ENCODE peak calls at places on chromosomes 16 and 17, in five cellular contexts. One of them, this sample, is unnamed.

GRCh38 chr16:11799509-11800384 is 2.7 kb upstream of the ZC3H7A start:
- DNase-seq in WTC11: no peak
- DNase-seq in endothelial cell of umbilical vein: no peak
- DNase-seq in HCT116: no peak
- DNase-seq in A549: no peak
- DNase-seq in this sample: no peak

GRCh38 chr16:54324716-54325115 is 38.1 kb upstream of the IRX3 start:
- DNase-seq in endothelial cell of umbilical vein: no peak
- DNase-seq in A549: no peak
- DNase-seq in WTC11: no peak
- DNase-seq in HCT116: no peak
- DNase-seq in this sample: no peak

GRCh38 chr17:68169840-68170239 is 78.0 kb upstream of the AMZ2 start:
- DNase-seq in endothelial cell of umbilical vein: no peak
- DNase-seq in HCT116: no peak
- DNase-seq in WTC11: no peak
- DNase-seq in A549: no peak
- DNase-seq in this sample: no peak

GRCh38 chr16:88815901-88816589 is 4.3 kb upstream of the APRT start:
- DNase-seq in WTC11: peak
- DNase-seq in endothelial cell of umbilical vein: peak
- DNase-seq in A549: peak
- DNase-seq in HCT116: no peak
- DNase-seq in this sample: peak

GRCh38 chr16:1010815-1011214 is 29.2 kb downstream of the SOX8 start:
- DNase-seq in A549: no peak
- DNase-seq in endothelial cell of umbilical vein: no peak
- DNase-seq in WTC11: no peak
- DNase-seq in HCT116: no peak
- DNase-seq in this sample: no peak

GRCh38 chr17:65231662-65232335 is 94.6 kb downstream of the RGS9 start:
- DNase-seq in A549: peak
- DNase-seq in HCT116: peak
- DNase-seq in WTC11: peak
- DNase-seq in endothelial cell of umbilical vein: peak
- DNase-seq in this sample: peak

GRCh38 chr16:10601444-10602401 is 21.3 kb upstream of the EMP2 start:
- DNase-seq in A549: peak
- DNase-seq in WTC11: no peak
- DNase-seq in HCT116: no peak
- DNase-seq in endothelial cell of umbilical vein: no peak
- DNase-seq in this sample: peak

GRCh38 chr17:66812571-66812970 is 22.3 kb upstream of the CACNG5 start:
- DNase-seq in HCT116: no peak
- DNase-seq in A549: no peak
- DNase-seq in WTC11: no peak
- DNase-seq in endothelial cell of umbilical vein: no peak
- DNase-seq in this sample: no peak

GRCh38 chr17:36942631-36943125 is 5.4 kb downstream of the LHX1 start:
- DNase-seq in A549: no peak
- DNase-seq in HCT116: no peak
- DNase-seq in endothelial cell of umbilical vein: no peak
- DNase-seq in WTC11: no peak
- DNase-seq in this sample: no peak

GRCh38 chr17:9298135-9298534 is 276.8 kb downstream of the NTN1 start:
- DNase-seq in HCT116: no peak
- DNase-seq in A549: no peak
- DNase-seq in endothelial cell of umbilical vein: no peak
- DNase-seq in WTC11: no peak
- DNase-seq in this sample: no peak

GRCh38 chr16:79805621-79806020 is 205.1 kb upstream of the MAF start:
- DNase-seq in A549: no peak
- DNase-seq in HCT116: no peak
- DNase-seq in endothelial cell of umbilical vein: no peak
- DNase-seq in WTC11: no peak
- DNase-seq in this sample: no peak

GRCh38 chr16:1259760-1260068 is 3.8 kb downstream of the TPSD1 start:
- DNase-seq in A549: no peak
- DNase-seq in HCT116: no peak
- DNase-seq in endothelial cell of umbilical vein: no peak
- DNase-seq in WTC11: no peak
- DNase-seq in this sample: no peak

GRCh38 chr16:73735018-73735417 is 561.6 kb upstream of the PSMD7 start:
- DNase-seq in HCT116: no peak
- DNase-seq in A549: peak
- DNase-seq in WTC11: no peak
- DNase-seq in endothelial cell of umbilical vein: no peak
- DNase-seq in this sample: peak

GRCh38 chr16:73737637-73738036 is 559.0 kb upstream of the PSMD7 start:
- DNase-seq in endothelial cell of umbilical vein: no peak
- DNase-seq in HCT116: no peak
- DNase-seq in WTC11: no peak
- DNase-seq in A549: no peak
- DNase-seq in this sample: no peak

GRCh38 chr16:73743665-73744496 is 552.7 kb upstream of the PSMD7 start:
- DNase-seq in A549: peak
- DNase-seq in HCT116: no peak
- DNase-seq in WTC11: peak
- DNase-seq in endothelial cell of umbilical vein: no peak
- DNase-seq in this sample: no peak

GRCh38 chr16:73735954-73736353 is 560.7 kb upstream of the PSMD7 start:
- DNase-seq in endothelial cell of umbilical vein: no peak
- DNase-seq in WTC11: no peak
- DNase-seq in HCT116: no peak
- DNase-seq in A549: no peak
- DNase-seq in this sample: no peak

GRCh38 chr16:73739049-73739769 is 557.4 kb upstream of the PSMD7 start:
- DNase-seq in HCT116: no peak
- DNase-seq in endothelial cell of umbilical vein: no peak
- DNase-seq in WTC11: no peak
- DNase-seq in A549: no peak
- DNase-seq in this sample: no peak
- TF ChIP-seq MAX in HCT116: no peak
- TF ChIP-seq MAX in endothelial cell of umbilical vein: no peak
- TF ChIP-seq MAX in WTC11: no peak
- TF ChIP-seq MAX in A549: no peak
- TF ChIP-seq MAX in this sample: no peak

GRCh38 chr17:21272250-21272649 is 12.3 kb upstream of the MAP2K3 start:
- DNase-seq in WTC11: no peak
- DNase-seq in A549: no peak
- DNase-seq in endothelial cell of umbilical vein: no peak
- DNase-seq in HCT116: no peak
- DNase-seq in this sample: no peak
- TF ChIP-seq MAX in WTC11: no peak
- TF ChIP-seq MAX in A549: no peak
- TF ChIP-seq MAX in endothelial cell of umbilical vein: no peak
- TF ChIP-seq MAX in HCT116: no peak
- TF ChIP-seq MAX in this sample: no peak

GRCh38 chr17:79989106-79989835 is 46.4 kb downstream of the TBC1D16 start:
- DNase-seq in WTC11: no peak
- DNase-seq in HCT116: no peak
- DNase-seq in A549: no peak
- DNase-seq in endothelial cell of umbilical vein: no peak
- DNase-seq in this sample: no peak
- TF ChIP-seq MAX in WTC11: no peak
- TF ChIP-seq MAX in HCT116: no peak
- TF ChIP-seq MAX in A549: no peak
- TF ChIP-seq MAX in endothelial cell of umbilical vein: no peak
- TF ChIP-seq MAX in this sample: no peak

GRCh38 chr17:38918129-38918913 is 7.1 kb upstream of the LASP1NB start:
- DNase-seq in A549: no peak
- DNase-seq in WTC11: peak
- DNase-seq in endothelial cell of umbilical vein: no peak
- DNase-seq in HCT116: no peak
- DNase-seq in this sample: no peak

GRCh38 chr17:38917259-38917658 is 8.2 kb upstream of the LASP1NB start:
- DNase-seq in endothelial cell of umbilical vein: no peak
- DNase-seq in HCT116: no peak
- DNase-seq in A549: no peak
- DNase-seq in WTC11: no peak
- DNase-seq in this sample: no peak

GRCh38 chr17:38920374-38921291 is 4.8 kb upstream of the LASP1NB start:
- DNase-seq in endothelial cell of umbilical vein: no peak
- DNase-seq in A549: no peak
- DNase-seq in WTC11: no peak
- DNase-seq in HCT116: no peak
- DNase-seq in this sample: no peak

GRCh38 chr17:38918916-38919315 is 6.5 kb upstream of the LASP1NB start:
- DNase-seq in endothelial cell of umbilical vein: no peak
- DNase-seq in WTC11: no peak
- DNase-seq in A549: no peak
- DNase-seq in HCT116: no peak
- DNase-seq in this sample: no peak

DNA sequence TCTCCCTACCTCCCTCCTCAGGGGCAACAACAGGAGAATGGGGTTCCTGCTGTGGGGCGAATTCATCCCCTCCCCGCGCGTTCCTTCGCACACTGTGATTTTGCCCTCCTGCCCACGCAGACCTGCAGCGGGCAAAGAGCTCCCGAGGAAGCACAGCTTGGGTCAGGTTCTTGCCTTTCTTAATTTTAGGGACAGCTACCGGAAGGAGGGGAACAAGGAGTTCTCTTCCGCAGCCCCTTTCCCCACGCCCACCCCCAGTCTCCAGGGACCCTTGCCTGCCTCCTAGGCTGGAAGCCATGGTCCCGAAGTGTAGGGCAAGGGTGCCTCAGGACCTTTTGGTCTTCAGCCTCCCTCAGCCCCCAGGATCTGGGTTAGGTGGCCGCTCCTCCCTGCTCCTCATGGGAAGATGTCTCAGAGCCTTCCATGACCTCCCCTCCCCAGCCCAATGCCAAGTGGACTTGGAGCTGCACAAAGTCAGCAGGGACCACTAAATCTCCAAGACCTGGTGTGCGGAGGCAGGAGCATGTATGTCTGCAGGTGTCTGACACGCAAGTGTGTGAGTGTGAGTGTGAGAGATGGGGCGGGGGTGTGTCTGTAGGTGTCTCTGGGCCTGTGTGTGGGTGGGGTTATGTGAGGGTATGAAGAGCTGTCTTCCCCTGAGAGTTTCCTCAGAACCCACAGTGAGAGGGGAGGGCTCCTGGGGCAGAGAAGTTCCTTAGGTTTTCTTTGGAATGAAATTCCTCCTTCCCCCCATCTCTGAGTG is 5.9 kb upstream of the LASP1NB start:
- DNase-seq in endothelial cell of umbilical vein: no peak
- DNase-seq in A549: no peak
- DNase-seq in WTC11: no peak
- DNase-seq in HCT116: no peak
- DNase-seq in this sample: no peak
- TF ChIP-seq MAX in endothelial cell of umbilical vein: no peak
- TF ChIP-seq MAX in A549: no peak
- TF ChIP-seq MAX in WTC11: no peak
- TF ChIP-seq MAX in HCT116: no peak
- TF ChIP-seq MAX in this sample: no peak

GRCh38 chr17:51118330-51119195 is 2.1 kb downstream of the SPAG9 start:
- DNase-seq in A549: peak
- DNase-seq in HCT116: no peak
- DNase-seq in endothelial cell of umbilical vein: peak
- DNase-seq in WTC11: no peak
- DNase-seq in this sample: peak

GRCh38 chr17:51120739-51121619 is at the start of gene SPAG9:
- DNase-seq in A549: peak
- DNase-seq in endothelial cell of umbilical vein: peak
- DNase-seq in WTC11: peak
- DNase-seq in HCT116: peak
- DNase-seq in this sample: peak

GRCh38 chr17:51120357-51120738 is 320 bp downstream of the SPAG9 start:
- DNase-seq in WTC11: peak
- DNase-seq in HCT116: no peak
- DNase-seq in A549: peak
- DNase-seq in endothelial cell of umbilical vein: peak
- DNase-seq in this sample: no peak

GRCh38 chr17:51121620-51122472 is 1.2 kb upstream of the SPAG9 start:
- DNase-seq in HCT116: peak
- DNase-seq in endothelial cell of umbilical vein: peak
- DNase-seq in WTC11: peak
- DNase-seq in A549: peak
- DNase-seq in this sample: peak

DNA sequence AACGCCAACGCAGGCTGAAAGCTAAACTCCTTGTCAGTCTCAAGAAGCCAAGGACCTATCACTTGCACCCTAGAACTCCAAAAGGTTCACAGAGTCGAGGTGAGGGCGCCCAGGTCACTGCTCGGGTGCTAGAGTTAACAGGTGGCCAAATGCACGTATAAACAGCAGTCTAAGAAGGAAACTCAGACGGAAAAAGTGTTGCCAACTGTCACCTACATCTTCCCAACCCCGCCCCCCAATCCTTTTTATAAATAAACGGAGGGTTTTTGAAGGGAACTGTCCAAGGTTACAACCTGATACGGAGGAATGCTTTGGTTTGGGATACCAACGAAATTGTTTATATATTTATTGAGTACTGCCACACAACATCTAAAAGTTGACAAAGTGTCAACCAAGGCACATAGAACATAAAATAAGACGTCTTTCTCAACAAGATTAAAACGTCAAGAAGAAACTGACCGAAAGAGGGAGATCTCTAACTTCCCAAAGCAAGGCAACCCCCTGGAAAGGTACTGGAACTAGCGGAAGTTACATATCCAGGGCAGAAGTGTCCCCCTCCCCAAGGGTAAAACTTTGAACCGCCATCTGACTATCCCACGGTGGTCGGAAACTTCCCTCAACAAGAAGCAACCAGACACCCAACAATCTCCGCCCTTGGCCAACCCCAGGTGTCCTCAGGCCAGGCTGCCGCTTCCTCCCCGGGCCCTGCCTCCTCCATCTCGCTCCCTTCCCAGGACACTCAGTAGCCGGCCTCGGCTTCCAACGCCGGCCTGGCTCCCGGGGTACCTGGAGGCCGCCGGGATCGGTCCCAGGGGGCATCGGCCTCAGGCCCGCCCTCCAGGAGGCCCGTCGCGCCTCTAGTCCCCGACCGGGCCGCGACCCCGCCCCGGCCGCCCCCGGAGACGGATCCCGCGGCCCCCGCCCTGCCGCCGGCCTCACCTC is 982 bp downstream of the SPAG9 start:
- DNase-seq in WTC11: peak
- DNase-seq in HCT116: peak
- DNase-seq in A549: peak
- DNase-seq in endothelial cell of umbilical vein: peak
- DNase-seq in this sample: peak
- TF ChIP-seq MAX in WTC11: no peak
- TF ChIP-seq MAX in HCT116: peak
- TF ChIP-seq MAX in A549: no peak
- TF ChIP-seq MAX in endothelial cell of umbilical vein: no peak
- TF ChIP-seq MAX in this sample: no peak

GRCh38 chr16:87371261-87371866 is 12.2 kb downstream of the FBXO31 start:
- DNase-seq in A549: no peak
- DNase-seq in endothelial cell of umbilical vein: no peak
- DNase-seq in HCT116: no peak
- DNase-seq in WTC11: no peak
- DNase-seq in this sample: no peak
- TF ChIP-seq MAX in A549: no peak
- TF ChIP-seq MAX in endothelial cell of umbilical vein: no peak
- TF ChIP-seq MAX in HCT116: no peak
- TF ChIP-seq MAX in WTC11: no peak
- TF ChIP-seq MAX in this sample: no peak

GRCh38 chr16:13102401-13102800 is 201.0 kb downstream of the SHISA9 start:
- DNase-seq in HCT116: no peak
- DNase-seq in WTC11: no peak
- DNase-seq in endothelial cell of umbilical vein: no peak
- DNase-seq in A549: no peak
- DNase-seq in this sample: no peak
- TF ChIP-seq MAX in HCT116: no peak
- TF ChIP-seq MAX in WTC11: no peak
- TF ChIP-seq MAX in endothelial cell of umbilical vein: no peak
- TF ChIP-seq MAX in A549: no peak
- TF ChIP-seq MAX in this sample: no peak